ENCODE peak calls at places on chromosomes 12 and 14, in ten cellular contexts. V is HFFc6; X is Peyer's patch; F is central memory CD8-positive, alpha-beta T cell; B is astrocyte of the spinal cord; P is lung microvascular endothelial cell; M is HCEC 1CT; O is HepG2; K is GM23338; L is stimulated activated CD4-positive, alpha-beta T cell treated with anti-CD3 and anti-CD28 coated beads, TNF-alpha, amount 100 ng/mL, for 4 hours. N is an unnamed sample.

GRCh38 chr14:59342516-59343484 is 122.4 kb downstream of the GPR135 start:
- DNase-seq in O (no peak), B (peak), F (no peak), X (no peak), P (no peak), V (peak), L (no peak), M (no peak), K (no peak), N (no peak)

GRCh38 chr12:115398311-115398781 is 714.4 kb upstream of the TBX3 start:
- DNase-seq in P (no peak), M (peak), L (no peak), V (peak), F (no peak), X (no peak), O (peak), K (no peak), B (no peak), N (no peak)

GRCh38 chr14:101604935-101605767 is 43.9 kb downstream of the DIO3 start:
- DNase-seq in M (no peak), B (no peak), P (no peak), X (no peak), O (no peak), L (no peak), F (peak), K (no peak), V (no peak), N (no peak)

GRCh38 chr14:28676481-28676880 is 90.1 kb upstream of the FOXG1 start:
- DNase-seq in V (no peak), L (no peak), M (peak), X (no peak), B (peak), P (peak), F (no peak), O (no peak), K (no peak), N (no peak)

GRCh38 chr12:103632554-103633216 is 45.6 kb downstream of the STAB2 start:
- DNase-seq in F (peak), O (peak), K (peak), X (no peak), P (peak), B (peak), L (no peak), M (peak), V (peak), N (peak)

GRCh38 chr12:80445083-80445482 is 1.0 kb downstream of the PTPRQ start:
- DNase-seq in F (no peak), X (no peak), O (no peak), V (peak), K (no peak), M (peak), L (no peak), P (no peak), B (peak), N (no peak)

GRCh38 chr14:53542692-53543091 is 389.6 kb upstream of the DDHD1 start:
- DNase-seq in B (peak), P (peak), X (no peak), O (peak), M (no peak), V (peak), F (no peak), K (no peak), L (no peak), N (no peak)

GRCh38 chr14:59582845-59583509 is 6.4 kb upstream of the CCDC175 start:
- DNase-seq in F (no peak), V (no peak), X (no peak), L (no peak), K (peak), M (no peak), O (no peak), B (no peak), P (no peak), N (no peak)

GRCh38 chr12:67910360-67911292 is 78.6 kb upstream of the IFNG-AS1 start:
- DNase-seq in O (no peak), B (peak), F (no peak), L (no peak), P (no peak), M (peak), X (no peak), K (no peak), V (peak), N (no peak)

GRCh38 chr12:79121486-79121885 is 256.9 kb downstream of the SYT1 start:
- DNase-seq in L (no peak), O (no peak), F (no peak), V (no peak), X (no peak), B (no peak), M (peak), K (peak), P (peak), N (no peak)

GRCh38 chr12:129903092-129903945 is 506 bp downstream of the TMEM132D start:
- DNase-seq in K (peak), X (no peak), M (no peak), B (peak), V (no peak), F (no peak), O (no peak), L (no peak), P (no peak), N (no peak)

GRCh38 chr12:79883216-79883615 is 51.7 kb downstream of the PPP1R12A start:
- DNase-seq in F (no peak), O (no peak), V (peak), M (peak), P (no peak), X (no peak), B (peak), K (no peak), L (no peak), N (no peak)

GRCh38 chr14:74636424-74637183 is 24.6 kb upstream of the LTBP2 start:
- DNase-seq in O (no peak), P (no peak), V (no peak), X (no peak), L (no peak), F (no peak), K (no peak), B (no peak), M (no peak), N (no peak)

GRCh38 chr12:704516-705242 is 41.4 kb upstream of the NINJ2 start:
- DNase-seq in V (no peak), M (no peak), F (no peak), O (no peak), K (no peak), P (no peak), B (no peak), X (no peak), L (no peak), N (no peak)

GRCh38 chr12:93100610-93101009 is 171.5 kb upstream of the EEA1 start:
- DNase-seq in M (no peak), K (no peak), P (no peak), O (no peak), F (no peak), L (no peak), V (peak), X (no peak), B (no peak), N (no peak)

GRCh38 chr12:6961695-6962284 is 8.7 kb downstream of the PHB2 start:
- DNase-seq in P (peak), K (peak), F (no peak), X (no peak), M (peak), L (no peak), O (peak), V (peak), B (peak), N (no peak)

GRCh38 chr12:106632797-106633450 is 50.1 kb downstream of the RFX4 start:
- DNase-seq in V (no peak), P (no peak), X (no peak), M (no peak), B (no peak), O (peak), L (no peak), K (no peak), F (no peak), N (no peak)

GRCh38 chr12:93502802-93503623 is 35.7 kb downstream of the MRPL42 start:
- DNase-seq in O (peak), K (peak), M (peak), F (peak), P (peak), V (peak), B (peak), X (peak), L (peak), N (no peak)

GRCh38 chr12:6076340-6076739 is 48.1 kb downstream of the VWF start:
- DNase-seq in O (no peak), L (no peak), P (no peak), B (no peak), X (no peak), M (peak), K (no peak), V (no peak), F (no peak), N (no peak)

GRCh38 chr12:27975222-27976136 is 2.9 kb upstream of the PTHLH start:
- DNase-seq in M (no peak), L (no peak), B (peak), O (no peak), X (no peak), P (peak), F (no peak), K (peak), V (peak), N (no peak)

GRCh38 chr12:57755454-57756372 is 810 bp downstream of the MARCHF9 start:
- DNase-seq in X (peak), L (no peak), B (no peak), V (no peak), P (no peak), O (no peak), F (no peak), M (peak), K (peak), N (no peak)

GRCh38 chr14:57057803-57058202 is 210.9 kb downstream of the EXOC5 start:
- DNase-seq in V (no peak), P (no peak), L (no peak), K (no peak), F (no peak), B (no peak), X (no peak), M (no peak), O (no peak), N (no peak)

GRCh38 chr14:38548091-38548490 is 292.2 kb upstream of the CLEC14A start:
- DNase-seq in O (no peak), X (no peak), V (peak), P (no peak), M (no peak), K (no peak), L (no peak), F (no peak), B (no peak), N (no peak)

GRCh38 chr14:64878775-64879634 is 702 bp downstream of the SPTB start:
- DNase-seq in O (no peak), V (no peak), F (no peak), K (peak), B (no peak), L (no peak), X (no peak), M (no peak), P (no peak), N (no peak)

GRCh38 chr12:87444039-87444438 is 585.2 kb downstream of the C12orf50 start:
- DNase-seq in L (no peak), X (no peak), P (no peak), K (no peak), F (no peak), V (no peak), O (no peak), M (no peak), B (no peak), N (no peak)

GRCh38 chr14:69342928-69343525 is 55.1 kb downstream of the ERH start:
- DNase-seq in V (no peak), P (no peak), X (no peak), L (no peak), K (no peak), O (no peak), M (no peak), B (no peak), F (no peak), N (no peak)

GRCh38 chr14:21454843-21455550 is 926 bp downstream of the CHD8 start:
- DNase-seq in B (no peak), V (peak), L (no peak), K (peak), P (peak), O (peak), F (no peak), X (no peak), M (no peak), N (no peak)

GRCh38 chr12:23342407-23342806 is 607.1 kb downstream of the SOX5 start:
- DNase-seq in F (no peak), L (no peak), K (no peak), B (no peak), X (no peak), O (no peak), M (no peak), V (no peak), P (no peak), N (no peak)

GRCh38 chr12:1972856-1973317 is 31.4 kb downstream of the DCP1B start:
- DNase-seq in P (no peak), B (peak), V (peak), X (no peak), K (no peak), F (no peak), L (no peak), O (no peak), M (no peak), N (no peak)

GRCh38 chr14:106200539-106201310 is 674.3 kb downstream of the TMEM121 start:
- DNase-seq in V (no peak), B (no peak), M (no peak), K (no peak), P (no peak), X (no peak), F (no peak), O (no peak), L (no peak), N (no peak)

GRCh38 chr12:123971770-123972447 is 722 bp downstream of the CCDC92 start:
- DNase-seq in B (peak), F (peak), X (peak), O (peak), L (peak), M (peak), V (peak), P (peak), K (peak), N (no peak)

GRCh38 chr12:9883175-9883574 is 1.9 kb downstream of the KLRF2 start:
- DNase-seq in B (no peak), F (no peak), L (no peak), V (no peak), O (no peak), M (no peak), P (no peak), X (no peak), K (no peak), N (no peak)

N was measured in GM12891.